ENCODE peak calls at places on chromosomes 6 and 20, in four cellular contexts. X is left lung, H is sigmoid colon, V is prostate gland. K is an unnamed sample.
A peak's percentile ranks its signal among the peaks of the same experiment; 100 is the strongest.

GRCh38 chr6:108711094-108711493 is 137.1 kb upstream of the ARMC2 start:
- DNase-seq in X (no peak), H (no peak), V (no peak), K (no peak)

GRCh38 chr6:95321106-95321505 is 256.2 kb upstream of the MANEA start:
- DNase-seq in X (no peak), H (no peak), V (no peak), K (no peak)

GRCh38 chr6:14130431-14131075 is 13.0 kb downstream of the CD83 start:
- DNase-seq in X (no peak), H (no peak), V (no peak), K (no peak)

GRCh38 chr6:16503919-16504554 is 257.2 kb downstream of the ATXN1 start:
- DNase-seq in X (no peak), H (no peak), V (no peak), K (no peak)

GRCh38 chr6:112331306-112331705 is 15.8 kb upstream of the RFPL4B start:
- DNase-seq in X (no peak), H (no peak), V (no peak), K (no peak)

GRCh38 chr6:145813285-145814034 is 1.1 kb downstream of the FBXO30 start:
- DNase-seq in X (no peak), H (no peak), V (no peak), K (no peak)

GRCh38 chr20:4135385-4136077 is 120.2 kb upstream of the RNF24 start:
- DNase-seq in X (no peak), H (no peak), V (no peak), K (peak; percentile 54)

GRCh38 chr20:64164123-64164836 is at the start of gene MYT1:
- DNase-seq in X (no peak), H (no peak), V (no peak), K (no peak)

GRCh38 chr6:157274471-157275226 is 48.7 kb downstream of the TMEM242 start:
- DNase-seq in X (peak; percentile 72), H (peak; percentile 86), V (peak; percentile 54), K (peak; percentile 64)

GRCh38 chr20:35583636-35584560 is 31.7 kb upstream of the SPAG4 start:
- DNase-seq in X (no peak), H (peak; percentile 54), V (no peak), K (no peak)

GRCh38 chr6:32785781-32786533 is 22.6 kb upstream of the HLA-DQB2 start:
- DNase-seq in X (no peak), H (peak; percentile 63), V (peak; percentile 38), K (peak; percentile 56)

GRCh38 chr6:51514396-51515051 is 572.9 kb downstream of the PKHD1 start:
- DNase-seq in X (no peak), H (no peak), V (peak; percentile 52), K (no peak)

GRCh38 chr6:43644940-43645612 is at the start of gene RSPH9:
- DNase-seq in X (peak; percentile 79), H (peak; percentile 83), V (peak; percentile 40), K (peak; percentile 79)

GRCh38 chr6:17107768-17108325 is 6.0 kb downstream of the STMND1 start:
- DNase-seq in X (no peak), H (no peak), V (no peak), K (no peak)

GRCh38 chr6:168756009-168756634 is 315.1 kb downstream of the SMOC2 start:
- DNase-seq in X (no peak), H (no peak), V (no peak), K (no peak)

GRCh38 chr6:7523922-7524321 is 17.5 kb upstream of the DSP start:
- DNase-seq in X (no peak), H (no peak), V (no peak), K (no peak)

GRCh38 chr20:40683221-40683893 is 5.7 kb downstream of the MAFB start:
- DNase-seq in X (no peak), H (no peak), V (no peak), K (no peak)

GRCh38 chr6:160132776-160133338 is 11.2 kb downstream of the SLC22A1 start:
- DNase-seq in X (no peak), H (no peak), V (no peak), K (no peak)

GRCh38 chr6:155436981-155437749 is 18.5 kb downstream of the NOX3 start:
- DNase-seq in X (no peak), H (no peak), V (no peak), K (no peak)

GRCh38 chr6:143556529-143556928 is 45.0 kb upstream of the FUCA2 start:
- DNase-seq in X (no peak), H (no peak), V (no peak), K (no peak)

GRCh38 chr6:28188111-28188979 is 36.7 kb upstream of the ZSCAN9 start:
- DNase-seq in X (no peak), H (no peak), V (no peak), K (no peak)

GRCh38 chr6:24910850-24911712 is 24.7 kb downstream of the RIPOR2 start:
- DNase-seq in X (peak; percentile 76), H (peak; percentile 81), V (peak; percentile 63), K (no peak)

GRCh38 chr6:163405412-163406309 is 8.9 kb upstream of the QKI start:
- DNase-seq in X (peak; percentile 91), H (peak; percentile 86), V (peak; percentile 49), K (peak; percentile 37)

GRCh38 chr6:90401933-90402830 is 105.5 kb upstream of the BACH2 start:
- DNase-seq in X (no peak), H (no peak), V (no peak), K (no peak)

GRCh38 chr6:25263602-25264001 is 15.6 kb upstream of the CARMIL1 start:
- DNase-seq in X (no peak), H (no peak), V (no peak), K (no peak)

GRCh38 chr6:136767583-136768307 is 24.5 kb downstream of the MAP3K5 start:
- DNase-seq in X (no peak), H (no peak), V (no peak), K (no peak)

GRCh38 chr6:155832596-155832995 is 377.0 kb upstream of the NOX3 start:
- DNase-seq in X (no peak), H (no peak), V (no peak), K (no peak)

GRCh38 chr6:83071023-83071422 is 3.6 kb downstream of the DOP1A start:
- DNase-seq in X (no peak), H (no peak), V (no peak), K (no peak)

GRCh38 chr6:3607171-3607570 is 144.3 kb downstream of the PXDC1 start:
- DNase-seq in X (no peak), H (no peak), V (no peak), K (no peak)

GRCh38 chr6:32087574-32088486 is 21.3 kb downstream of the TNXB start:
- DNase-seq in X (peak; percentile 80), H (peak; percentile 94), V (peak; percentile 73), K (peak; percentile 87)

DNA sequence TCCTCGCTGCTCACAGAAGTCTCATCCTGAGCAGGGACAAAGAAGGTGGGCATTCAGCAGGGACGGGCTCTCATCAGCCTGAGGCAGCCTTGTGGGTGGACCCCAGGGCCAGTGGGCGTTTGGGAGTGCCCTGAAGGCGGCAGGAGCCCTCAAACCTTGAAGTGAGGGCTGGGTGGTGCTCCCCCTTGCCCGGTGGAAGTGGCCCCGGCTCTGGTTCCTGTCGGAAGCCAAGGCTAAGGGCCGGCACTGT is 110.5 kb downstream of the NOL4L start:
- DNase-seq in X (no peak), H (no peak), V (no peak), K (no peak)
- H3K4me1 ChIP-seq in X (peaks cover 81% of the 10 kb centered on the region), H (peaks cover 94% of the 10 kb centered on the region), V (peaks cover 27% of the 10 kb centered on the region), K (peaks cover 78% of the 10 kb centered on the region)

GRCh38 chr6:37174196-37174514 is 4.2 kb downstream of the PIM1 start:
- DNase-seq in X (no peak), H (no peak), V (no peak), K (no peak)
- TF ChIP-seq CTCF in X (no peak), H (no peak), V (no peak), K (no peak)

DNA sequence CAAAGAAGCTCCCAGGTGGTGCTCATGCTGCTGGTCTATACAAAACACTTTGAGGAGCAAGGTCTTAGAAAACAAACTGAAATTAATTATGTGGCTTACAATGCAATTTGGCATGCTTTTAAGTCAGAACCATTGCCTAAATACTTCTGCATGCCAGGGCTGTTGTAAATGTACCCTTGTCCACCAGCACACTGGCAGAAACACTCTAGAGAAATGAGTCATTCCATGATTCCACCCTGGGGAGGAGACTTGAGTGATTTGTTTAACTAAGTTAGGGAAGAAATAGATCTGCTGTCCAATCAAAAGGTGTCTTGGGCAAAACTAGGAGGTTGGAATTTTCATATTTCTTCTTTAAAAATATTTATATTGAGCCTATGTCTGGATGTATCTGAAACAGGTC is 49.4 kb downstream of the PTCHD4 start:
- DNase-seq in X (no peak), H (no peak), V (no peak), K (no peak)
- H3K4me3 ChIP-seq in X (no peak overlapping the region), H (no peak overlapping the region), V (no peak overlapping the region), K (no peak overlapping the region)

GRCh38 chr20:17872434-17872833 is 96.2 kb downstream of the SNX5 start:
- DNase-seq in X (no peak), H (peak; percentile 59), V (no peak), K (no peak)
- H3K4me1 ChIP-seq in X (peaks cover 30% of the 10 kb centered on the region), H (peaks cover 34% of the 10 kb centered on the region), V (peaks cover 20% of the 10 kb centered on the region), K (peaks cover 24% of the 10 kb centered on the region)

GRCh38 chr20:45229264-45230056 is 8.3 kb downstream of the SEMG2 start:
- DNase-seq in X (peak; percentile 42), H (no peak), V (no peak), K (peak; percentile 88)
- TF ChIP-seq CTCF in X (peak; percentile 60), H (no peak), V (peak; percentile 39), K (peak; percentile 73)

DNA sequence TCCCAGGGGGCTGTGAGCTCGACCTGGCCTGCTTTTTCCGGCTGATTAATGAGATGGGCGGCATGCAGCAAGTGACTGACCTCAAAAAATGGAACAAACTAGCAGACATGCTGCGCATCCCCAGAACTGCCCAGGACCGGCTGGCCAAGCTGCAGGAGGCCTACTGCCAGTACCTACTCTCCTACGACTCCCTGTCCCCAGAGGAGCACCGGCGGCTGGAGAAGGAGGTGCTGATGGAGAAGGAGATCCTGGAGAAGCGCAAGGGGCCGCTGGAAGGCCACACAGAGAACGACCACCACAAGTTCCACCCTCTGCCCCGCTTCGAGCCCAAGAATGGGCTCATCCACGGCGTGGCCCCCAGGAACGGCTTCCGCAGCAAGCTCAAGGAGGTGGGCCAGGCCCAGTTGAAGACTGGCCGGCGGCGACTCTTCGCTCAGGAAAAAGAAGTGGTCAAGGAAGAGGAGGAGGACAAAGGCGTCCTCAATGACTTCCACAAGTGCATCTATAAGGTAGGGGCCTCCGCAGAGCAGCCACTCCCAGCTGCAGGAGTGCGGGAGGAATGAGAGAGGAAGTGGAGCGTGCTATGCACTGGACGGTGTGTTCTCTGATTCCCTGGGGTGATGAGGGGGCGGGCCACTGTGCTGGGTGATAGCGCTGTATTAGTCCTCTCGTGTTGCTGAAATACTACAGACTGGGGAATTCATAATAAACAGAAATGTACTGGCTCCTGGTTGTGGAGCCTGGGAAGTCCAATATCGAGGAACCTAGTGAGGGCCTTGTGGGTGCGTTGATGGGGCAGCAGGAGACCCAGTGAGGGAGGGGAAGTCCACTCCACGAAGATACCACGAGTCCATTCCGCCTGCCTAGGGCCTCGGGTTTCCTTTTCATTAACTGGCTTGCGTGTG is 161.7 kb downstream of the DTNBP1 start:
- DNase-seq in X (peak; percentile 15), H (peak; percentile 60), V (no peak), K (no peak)
- H3K4me3 ChIP-seq in X (no peak overlapping the region), H (no peak overlapping the region), V (no peak overlapping the region), K (no peak overlapping the region)

DNA sequence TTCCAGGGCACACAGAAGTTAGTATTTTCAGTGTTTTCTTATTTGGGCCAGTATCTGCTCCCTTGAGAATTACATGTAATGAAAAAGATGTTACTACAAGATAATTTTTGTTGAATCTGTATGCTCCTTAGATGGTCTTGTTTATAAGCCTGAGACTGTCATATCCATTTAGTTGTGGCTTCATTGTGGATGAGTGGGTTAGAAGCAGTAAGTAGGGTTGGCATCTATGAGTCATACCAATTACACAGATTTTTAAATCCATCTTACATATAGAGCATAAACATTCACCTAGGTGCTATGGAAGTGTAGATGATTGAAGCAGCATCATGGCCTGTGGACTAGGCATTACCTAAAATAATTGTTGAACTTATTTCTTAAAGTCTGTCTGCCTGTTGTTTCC is 13.5 kb upstream of the BAG2 start:
- DNase-seq in X (no peak), H (no peak), V (no peak), K (no peak)
- H3K4me1 ChIP-seq in X (no peaks in the 10 kb centered on the region), H (no peaks in the 10 kb centered on the region), V (no peaks in the 10 kb centered on the region), K (no peaks in the 10 kb centered on the region)

GRCh38 chr6:139164001-139164400 is 29.1 kb downstream of the HECA start:
- DNase-seq in X (no peak), H (no peak), V (no peak), K (no peak)
- TF ChIP-seq CTCF in X (no peak), H (no peak), V (no peak), K (no peak)